ENCODE peak calls at places on chromosomes 12 and 14, in ten cellular contexts. C, L, I, G, K, Z, S, Q, V and T are unnamed samples.

GRCh38 chr14:61460853-61461611 is 139.7 kb downstream of the PRKCH start:
- DNase-seq in C (peak; percentile 52), L (no peak), I (no peak), G (no peak), K (no peak), Z (no peak), S (no peak), Q (peak; percentile 52), V (no peak), T (no peak)

GRCh38 chr14:33435911-33436310 is 497.2 kb downstream of the NPAS3 start:
- DNase-seq in C (peak; percentile 55), L (no peak), I (no peak), G (no peak), K (peak; percentile 50), Z (no peak), S (peak; percentile 4), Q (peak; percentile 87), V (no peak), T (no peak)

GRCh38 chr12:52318241-52318990 is 2.8 kb downstream of the KRT83 start:
- DNase-seq in C (no peak), L (no peak), I (no peak), G (no peak), K (no peak), Z (no peak), S (no peak), Q (no peak), V (no peak), T (no peak)

GRCh38 chr12:121085113-121085841 is 46.2 kb upstream of the OASL start:
- DNase-seq in C (no peak), L (no peak), I (no peak), G (no peak), K (no peak), Z (no peak), S (no peak), Q (no peak), V (no peak), T (no peak)

GRCh38 chr12:28369483-28369882 is 179.2 kb downstream of the CCDC91 start:
- DNase-seq in C (no peak), L (no peak), I (no peak), G (no peak), K (no peak), Z (no peak), S (no peak), Q (no peak), V (no peak), T (no peak)

GRCh38 chr14:50726372-50727107 is 58.4 kb upstream of the SAV1 start:
- DNase-seq in C (peak; percentile 59), L (peak; percentile 55), I (no peak), G (no peak), K (peak; percentile 93), Z (no peak), S (no peak), Q (peak; percentile 98), V (peak; percentile 42), T (no peak)

GRCh38 chr12:105831372-105831771 is 307.4 kb downstream of the NUAK1 start:
- DNase-seq in C (no peak), L (no peak), I (no peak), G (no peak), K (no peak), Z (no peak), S (no peak), Q (no peak), V (no peak), T (no peak)

GRCh38 chr14:91252901-91253794 is 8.6 kb upstream of the GPR68 start:
- DNase-seq in C (no peak), L (no peak), I (no peak), G (peak; percentile 56), K (no peak), Z (no peak), S (no peak), Q (no peak), V (peak; percentile 34), T (no peak)

GRCh38 chr12:111353603-111354295 is 15.1 kb downstream of the PHETA1 start:
- DNase-seq in C (no peak), L (no peak), I (no peak), G (no peak), K (no peak), Z (no peak), S (no peak), Q (no peak), V (no peak), T (no peak)

GRCh38 chr12:3128498-3129293 is 51.5 kb downstream of the TSPAN9 start:
- DNase-seq in C (no peak), L (no peak), I (no peak), G (no peak), K (no peak), Z (no peak), S (no peak), Q (no peak), V (no peak), T (no peak)

GRCh38 chr14:78758333-78758732 is 588.2 kb downstream of the NRXN3 start:
- DNase-seq in C (peak; percentile 18), L (no peak), I (no peak), G (no peak), K (no peak), Z (peak; percentile 4), S (no peak), Q (peak; percentile 54), V (peak; percentile 70), T (no peak)

GRCh38 chr14:61615743-61616523 is 79.4 kb upstream of the HIF1A start:
- DNase-seq in C (peak; percentile 96), L (no peak), I (no peak), G (no peak), K (no peak), Z (no peak), S (no peak), Q (no peak), V (no peak), T (no peak)

GRCh38 chr12:26032290-26032689 is 73.8 kb downstream of the RASSF8 start:
- DNase-seq in C (no peak), L (no peak), I (no peak), G (no peak), K (no peak), Z (no peak), S (no peak), Q (no peak), V (no peak), T (no peak)

DNA sequence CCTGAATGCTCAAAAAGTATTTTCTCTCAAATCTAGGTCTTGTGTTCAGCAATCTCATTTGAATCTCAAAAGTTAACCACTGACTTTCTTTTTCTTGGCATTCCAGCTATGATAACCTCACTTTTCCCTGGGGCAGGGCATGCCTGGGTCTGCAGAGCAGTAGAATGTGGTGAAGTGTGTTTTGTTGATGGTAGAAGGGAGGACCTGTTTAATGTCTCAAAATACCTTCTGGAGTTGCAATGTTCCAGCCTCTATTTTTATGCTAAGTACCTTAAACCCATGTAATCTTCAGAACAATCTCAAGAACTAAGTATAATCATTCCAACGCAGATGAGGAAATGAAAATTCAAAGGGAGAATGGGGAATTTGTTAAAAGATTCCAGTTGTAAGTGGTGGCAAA is 82.1 kb upstream of the FUT8 start:
- DNase-seq in C (no peak), L (no peak), I (no peak), G (no peak), K (no peak), Z (no peak), S (no peak), Q (no peak), V (no peak), T (no peak)
- TF ChIP-seq CTCF in C (no peak), L (no peak), I (no peak), G (no peak), K (no peak), Z (no peak), S (no peak), Q (no peak), V (no peak), T (no peak)

GRCh38 chr14:45716506-45716905 is 463.5 kb upstream of the MIS18BP1 start:
- DNase-seq in C (no peak), L (no peak), I (no peak), G (no peak), K (no peak), Z (no peak), S (no peak), Q (peak; percentile 7), V (peak; percentile 9), T (no peak)
- TF ChIP-seq CTCF in C (no peak), L (no peak), I (no peak), G (no peak), K (no peak), Z (peak; percentile 37), S (no peak), Q (peak; percentile 26), V (no peak), T (no peak)

GRCh38 chr14:103157969-103158368 is 34.7 kb downstream of the TNFAIP2 start:
- DNase-seq in C (no peak), L (no peak), I (no peak), G (no peak), K (no peak), Z (no peak), S (no peak), Q (no peak), V (no peak), T (no peak)

GRCh38 chr14:103155826-103156394 is 32.6 kb downstream of the TNFAIP2 start:
- DNase-seq in C (no peak), L (no peak), I (no peak), G (no peak), K (no peak), Z (no peak), S (no peak), Q (no peak), V (no peak), T (no peak)

GRCh38 chr14:103158688-103159087 is 35.4 kb downstream of the TNFAIP2 start:
- DNase-seq in C (no peak), L (no peak), I (no peak), G (no peak), K (no peak), Z (no peak), S (no peak), Q (no peak), V (no peak), T (no peak)

GRCh38 chr14:103155013-103155412 is 31.8 kb downstream of the TNFAIP2 start:
- DNase-seq in C (peak; percentile 68), L (no peak), I (no peak), G (peak; percentile 44), K (no peak), Z (peak; percentile 61), S (no peak), Q (peak; percentile 79), V (peak; percentile 21), T (no peak)

DNA sequence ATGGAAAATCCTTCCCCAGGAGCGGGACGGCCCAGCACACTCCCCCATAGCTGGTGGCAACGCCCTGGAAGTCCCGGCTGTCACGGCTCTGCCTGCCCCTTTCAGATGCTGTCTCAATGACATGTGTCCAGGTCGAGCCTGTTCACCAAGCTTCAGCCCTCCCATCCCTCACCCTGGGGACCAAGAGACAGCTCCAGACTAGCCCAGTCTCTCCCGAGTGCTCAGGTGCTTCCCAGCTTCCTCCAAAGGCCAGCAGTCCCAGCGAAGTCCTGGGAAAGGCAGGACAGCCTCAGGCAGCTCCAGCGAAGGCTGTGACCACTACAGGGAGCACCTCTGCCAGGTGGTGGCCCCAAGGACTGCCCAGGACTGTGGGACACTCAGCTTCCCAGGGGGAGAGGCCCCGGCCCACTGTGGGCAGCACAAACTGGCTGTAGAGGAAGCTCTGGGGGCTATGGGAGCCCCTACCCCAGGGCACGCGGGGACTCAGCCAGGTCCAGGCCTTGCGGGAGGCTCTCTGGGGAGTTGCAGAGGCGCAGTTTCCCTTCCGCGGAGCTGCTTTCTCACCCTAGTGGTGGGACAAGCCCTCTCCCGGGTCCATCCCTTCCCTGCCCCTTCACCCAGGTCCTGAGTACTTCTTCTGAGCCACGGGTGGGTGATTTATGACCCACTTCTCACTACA is 33.6 kb downstream of the TNFAIP2 start:
- DNase-seq in C (no peak), L (no peak), I (no peak), G (no peak), K (no peak), Z (no peak), S (no peak), Q (no peak), V (no peak), T (no peak)
- TF ChIP-seq CTCF in C (no peak), L (no peak), I (no peak), G (no peak), K (no peak), Z (no peak), S (no peak), Q (no peak), V (no peak), T (no peak)

GRCh38 chr14:31326111-31326510 is 94.2 kb downstream of the HEATR5A start:
- DNase-seq in C (peak; percentile 30), L (no peak), I (no peak), G (no peak), K (no peak), Z (peak; percentile 15), S (no peak), Q (peak; percentile 57), V (peak; percentile 31), T (no peak)
- TF ChIP-seq CTCF in C (no peak), L (no peak), I (peak; percentile 25), G (no peak), K (peak; percentile 16), Z (peak; percentile 21), S (no peak), Q (peak; percentile 23), V (no peak), T (no peak)